ENCODE peak calls at places on chromosome 18, in nine cellular contexts. One of them, this sample, is unnamed. For H3K27me3, the result is how much of the 10 kb centered on the place peaks cover.

GRCh38 chr18:38811209-38811608 is 1245.6 kb upstream of the CELF4 start:
- DNase-seq in transverse colon: no peak
- DNase-seq in mesenchymal stem cell: no peak
- DNase-seq in GM23248: no peak
- DNase-seq in HepG2: no peak
- DNase-seq in neuronal stem cell: no peak
- DNase-seq in brain microvascular endothelial cell: no peak
- DNase-seq in tibial nerve: no peak
- DNase-seq in body of pancreas: no peak
- DNase-seq in this sample: no peak

GRCh38 chr18:13376841-13377351 is 158.3 kb downstream of the LDLRAD4 start:
- DNase-seq in transverse colon: no peak
- DNase-seq in mesenchymal stem cell: no peak
- DNase-seq in GM23248: no peak
- DNase-seq in HepG2: no peak
- DNase-seq in neuronal stem cell: no peak
- DNase-seq in brain microvascular endothelial cell: no peak
- DNase-seq in tibial nerve: no peak
- DNase-seq in body of pancreas: no peak
- DNase-seq in this sample: no peak

GRCh38 chr18:31562726-31563125 is 29.0 kb upstream of the TTR start:
- DNase-seq in transverse colon: no peak
- DNase-seq in mesenchymal stem cell: no peak
- DNase-seq in GM23248: no peak
- DNase-seq in HepG2: no peak
- DNase-seq in neuronal stem cell: no peak
- DNase-seq in brain microvascular endothelial cell: no peak
- DNase-seq in tibial nerve: no peak
- DNase-seq in body of pancreas: no peak
- DNase-seq in this sample: no peak

GRCh38 chr18:31801078-31801477 is 40.4 kb upstream of the SLC25A52 start:
- DNase-seq in transverse colon: no peak
- DNase-seq in mesenchymal stem cell: no peak
- DNase-seq in GM23248: no peak
- DNase-seq in HepG2: no peak
- DNase-seq in neuronal stem cell: no peak
- DNase-seq in brain microvascular endothelial cell: no peak
- DNase-seq in tibial nerve: no peak
- DNase-seq in body of pancreas: no peak
- DNase-seq in this sample: no peak

GRCh38 chr18:70046796-70047195 is 99.1 kb upstream of the CD226 start:
- DNase-seq in transverse colon: no peak
- DNase-seq in mesenchymal stem cell: no peak
- DNase-seq in GM23248: peak
- DNase-seq in HepG2: no peak
- DNase-seq in neuronal stem cell: no peak
- DNase-seq in brain microvascular endothelial cell: no peak
- DNase-seq in tibial nerve: no peak
- DNase-seq in body of pancreas: no peak
- DNase-seq in this sample: no peak

GRCh38 chr18:23661735-23662308 is 889 bp downstream of the ANKRD29 start:
- DNase-seq in transverse colon: no peak
- DNase-seq in mesenchymal stem cell: peak
- DNase-seq in GM23248: no peak
- DNase-seq in HepG2: no peak
- DNase-seq in neuronal stem cell: no peak
- DNase-seq in brain microvascular endothelial cell: no peak
- DNase-seq in tibial nerve: no peak
- DNase-seq in body of pancreas: no peak
- DNase-seq in this sample: no peak

GRCh38 chr18:57527479-57528237 is 58.8 kb downstream of the FECH start:
- DNase-seq in transverse colon: no peak
- DNase-seq in mesenchymal stem cell: no peak
- DNase-seq in GM23248: no peak
- DNase-seq in HepG2: peak
- DNase-seq in neuronal stem cell: no peak
- DNase-seq in brain microvascular endothelial cell: no peak
- DNase-seq in tibial nerve: no peak
- DNase-seq in body of pancreas: no peak
- DNase-seq in this sample: no peak

GRCh38 chr18:28961669-28962228 is 784.8 kb upstream of the CDH2 start:
- DNase-seq in transverse colon: no peak
- DNase-seq in mesenchymal stem cell: peak
- DNase-seq in GM23248: peak
- DNase-seq in HepG2: peak
- DNase-seq in neuronal stem cell: peak
- DNase-seq in brain microvascular endothelial cell: peak
- DNase-seq in tibial nerve: no peak
- DNase-seq in body of pancreas: no peak
- DNase-seq in this sample: no peak

GRCh38 chr18:67794512-67794911 is 278.0 kb upstream of the DSEL start:
- DNase-seq in transverse colon: no peak
- DNase-seq in mesenchymal stem cell: peak
- DNase-seq in GM23248: peak
- DNase-seq in HepG2: no peak
- DNase-seq in neuronal stem cell: no peak
- DNase-seq in brain microvascular endothelial cell: peak
- DNase-seq in tibial nerve: no peak
- DNase-seq in body of pancreas: no peak
- DNase-seq in this sample: no peak

GRCh38 chr18:52392160-52392559 is 52.2 kb downstream of the DCC start:
- DNase-seq in transverse colon: no peak
- DNase-seq in mesenchymal stem cell: no peak
- DNase-seq in GM23248: no peak
- DNase-seq in HepG2: no peak
- DNase-seq in neuronal stem cell: no peak
- DNase-seq in brain microvascular endothelial cell: no peak
- DNase-seq in tibial nerve: no peak
- DNase-seq in body of pancreas: no peak
- DNase-seq in this sample: no peak

GRCh38 chr18:32730620-32731021 is 42.2 kb downstream of the KLHL14 start:
- DNase-seq in transverse colon: no peak
- DNase-seq in mesenchymal stem cell: peak
- DNase-seq in GM23248: peak
- DNase-seq in HepG2: no peak
- DNase-seq in neuronal stem cell: no peak
- DNase-seq in brain microvascular endothelial cell: no peak
- DNase-seq in tibial nerve: no peak
- DNase-seq in body of pancreas: no peak
- DNase-seq in this sample: no peak

GRCh38 chr18:475202-475624 is 25.3 kb downstream of the COLEC12 start:
- DNase-seq in transverse colon: no peak
- DNase-seq in mesenchymal stem cell: peak
- DNase-seq in GM23248: peak
- DNase-seq in HepG2: peak
- DNase-seq in neuronal stem cell: no peak
- DNase-seq in brain microvascular endothelial cell: peak
- DNase-seq in tibial nerve: no peak
- DNase-seq in body of pancreas: no peak
- DNase-seq in this sample: no peak

GRCh38 chr18:76421291-76422078 is 73.6 kb downstream of the ZNF516 start:
- DNase-seq in transverse colon: no peak
- DNase-seq in mesenchymal stem cell: no peak
- DNase-seq in GM23248: peak
- DNase-seq in HepG2: no peak
- DNase-seq in neuronal stem cell: no peak
- DNase-seq in brain microvascular endothelial cell: no peak
- DNase-seq in tibial nerve: no peak
- DNase-seq in body of pancreas: no peak
- DNase-seq in this sample: peak

GRCh38 chr18:51137891-51138290 is 59.6 kb downstream of the MEX3C start:
- DNase-seq in transverse colon: no peak
- DNase-seq in mesenchymal stem cell: no peak
- DNase-seq in GM23248: no peak
- DNase-seq in HepG2: no peak
- DNase-seq in neuronal stem cell: no peak
- DNase-seq in brain microvascular endothelial cell: no peak
- DNase-seq in tibial nerve: no peak
- DNase-seq in body of pancreas: no peak
- DNase-seq in this sample: no peak

GRCh38 chr18:75923169-75923568 is 495.7 kb upstream of the SMIM21 start:
- DNase-seq in transverse colon: peak
- DNase-seq in mesenchymal stem cell: no peak
- DNase-seq in GM23248: peak
- DNase-seq in HepG2: no peak
- DNase-seq in neuronal stem cell: no peak
- DNase-seq in brain microvascular endothelial cell: peak
- DNase-seq in tibial nerve: peak
- DNase-seq in body of pancreas: peak
- DNase-seq in this sample: peak

GRCh38 chr18:37754141-37754540 is 188.5 kb upstream of the CELF4 start:
- DNase-seq in transverse colon: no peak
- DNase-seq in mesenchymal stem cell: no peak
- DNase-seq in GM23248: no peak
- DNase-seq in HepG2: no peak
- DNase-seq in neuronal stem cell: no peak
- DNase-seq in brain microvascular endothelial cell: no peak
- DNase-seq in tibial nerve: no peak
- DNase-seq in body of pancreas: no peak
- DNase-seq in this sample: no peak

GRCh38 chr18:36578871-36579270 is 249.9 kb downstream of the TPGS2 start:
- DNase-seq in transverse colon: no peak
- DNase-seq in mesenchymal stem cell: peak
- DNase-seq in GM23248: peak
- DNase-seq in HepG2: no peak
- DNase-seq in neuronal stem cell: no peak
- DNase-seq in brain microvascular endothelial cell: no peak
- DNase-seq in tibial nerve: no peak
- DNase-seq in body of pancreas: no peak
- DNase-seq in this sample: no peak

GRCh38 chr18:56459451-56459777 is 179.0 kb downstream of the TXNL1 start:
- DNase-seq in transverse colon: no peak
- DNase-seq in mesenchymal stem cell: no peak
- DNase-seq in GM23248: no peak
- DNase-seq in HepG2: no peak
- DNase-seq in neuronal stem cell: no peak
- DNase-seq in brain microvascular endothelial cell: no peak
- DNase-seq in tibial nerve: no peak
- DNase-seq in body of pancreas: no peak
- DNase-seq in this sample: no peak
- H3K27me3 ChIP-seq in transverse colon: under half
- H3K27me3 ChIP-seq in mesenchymal stem cell: under half
- H3K27me3 ChIP-seq in GM23248: under half
- H3K27me3 ChIP-seq in HepG2: under half
- H3K27me3 ChIP-seq in neuronal stem cell: under half
- H3K27me3 ChIP-seq in brain microvascular endothelial cell: under half
- H3K27me3 ChIP-seq in tibial nerve: under half
- H3K27me3 ChIP-seq in body of pancreas: under half
- H3K27me3 ChIP-seq in this sample: under half

DNA sequence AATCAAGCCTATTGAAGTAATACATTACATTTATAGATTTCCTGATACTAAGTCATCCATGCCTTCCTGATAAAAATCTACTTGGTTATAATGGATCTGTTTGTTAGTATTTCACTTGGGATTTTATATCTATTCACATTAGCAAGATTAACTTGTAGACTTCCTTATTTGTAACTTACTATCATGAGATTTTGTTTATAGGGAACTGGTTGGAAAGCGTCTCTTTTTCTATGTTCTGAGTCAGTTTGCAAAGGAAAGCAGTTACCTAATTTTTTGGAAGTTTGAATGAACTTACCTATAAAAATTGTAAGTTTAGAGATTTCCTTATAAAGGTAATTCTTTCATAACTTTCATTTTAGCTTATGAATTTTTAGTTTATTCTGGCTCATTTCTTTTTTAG is 141.4 kb downstream of the SMAD7 start:
- DNase-seq in transverse colon: no peak
- DNase-seq in mesenchymal stem cell: no peak
- DNase-seq in GM23248: no peak
- DNase-seq in HepG2: no peak
- DNase-seq in neuronal stem cell: no peak
- DNase-seq in brain microvascular endothelial cell: no peak
- DNase-seq in tibial nerve: no peak
- DNase-seq in body of pancreas: no peak
- DNase-seq in this sample: no peak
- H3K27ac ChIP-seq in transverse colon: no peak
- H3K27ac ChIP-seq in mesenchymal stem cell: no peak
- H3K27ac ChIP-seq in GM23248: no peak
- H3K27ac ChIP-seq in HepG2: no peak
- H3K27ac ChIP-seq in neuronal stem cell: no peak
- H3K27ac ChIP-seq in brain microvascular endothelial cell: no peak
- H3K27ac ChIP-seq in tibial nerve: no peak
- H3K27ac ChIP-seq in body of pancreas: no peak
- H3K27ac ChIP-seq in this sample: no peak

DNA sequence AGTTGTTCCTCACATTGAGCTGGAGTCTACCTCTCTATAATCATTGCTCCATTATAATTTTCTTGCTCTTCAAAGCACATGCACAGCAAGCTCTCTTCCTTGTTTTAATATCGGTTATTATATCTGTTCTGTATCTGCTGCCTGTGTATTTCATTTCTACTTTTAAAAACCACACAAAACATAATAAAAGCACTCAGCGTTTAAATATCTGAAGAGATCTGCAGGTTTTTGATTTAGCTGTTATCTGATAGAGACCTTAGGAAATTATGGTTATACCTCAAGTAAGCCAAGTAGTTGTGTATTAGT is 49.0 kb downstream of the SERPINB7 start:
- DNase-seq in transverse colon: no peak
- DNase-seq in mesenchymal stem cell: no peak
- DNase-seq in GM23248: no peak
- DNase-seq in HepG2: no peak
- DNase-seq in neuronal stem cell: no peak
- DNase-seq in brain microvascular endothelial cell: no peak
- DNase-seq in tibial nerve: no peak
- DNase-seq in body of pancreas: no peak
- DNase-seq in this sample: no peak
- H3K27me3 ChIP-seq in transverse colon: under half
- H3K27me3 ChIP-seq in mesenchymal stem cell: under half
- H3K27me3 ChIP-seq in GM23248: under half
- H3K27me3 ChIP-seq in HepG2: under half
- H3K27me3 ChIP-seq in neuronal stem cell: under half
- H3K27me3 ChIP-seq in brain microvascular endothelial cell: under half
- H3K27me3 ChIP-seq in tibial nerve: under half
- H3K27me3 ChIP-seq in body of pancreas: under half
- H3K27me3 ChIP-seq in this sample: under half

DNA sequence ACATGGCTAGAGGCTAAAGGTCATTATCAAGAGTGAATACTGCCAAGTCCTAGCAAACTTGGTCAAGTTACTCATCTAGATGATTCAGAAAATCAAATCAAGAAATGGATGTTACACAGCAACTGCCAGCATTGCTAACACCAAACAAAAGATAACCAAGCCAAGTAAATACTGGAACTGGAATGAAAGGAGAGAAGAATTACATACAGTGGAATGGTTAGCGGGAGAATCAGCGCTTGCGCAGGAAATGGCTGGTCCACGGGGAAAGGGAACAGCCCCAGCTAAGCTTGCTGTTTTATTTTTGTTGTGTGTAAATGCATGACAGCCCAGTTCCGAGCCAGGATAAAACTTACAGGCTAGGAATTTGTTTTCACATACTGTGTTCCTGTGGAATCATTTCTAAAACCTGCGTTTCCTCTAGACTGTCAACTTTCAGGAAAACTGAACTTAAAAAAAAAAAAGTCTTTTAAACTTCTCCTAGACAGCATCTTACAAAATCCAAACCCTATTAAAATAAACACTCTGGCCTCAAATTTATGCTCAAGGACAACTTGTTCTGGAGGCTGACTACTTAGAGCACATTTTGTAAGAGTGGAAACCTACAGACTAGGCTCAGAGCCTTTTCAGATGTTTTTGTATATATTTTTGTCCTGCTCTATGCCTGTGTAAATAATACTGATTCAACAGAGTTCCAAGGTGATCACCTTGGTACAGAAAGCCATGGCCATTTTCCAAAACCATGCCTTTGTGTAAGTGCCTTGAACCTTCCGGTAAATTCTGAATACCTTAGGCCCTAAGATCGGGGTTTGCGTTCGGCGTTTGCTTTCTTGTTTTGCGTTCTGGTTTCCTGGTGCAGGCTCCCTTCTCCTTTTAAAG is 30.7 kb upstream of the TXNDC2 start:
- DNase-seq in transverse colon: no peak
- DNase-seq in mesenchymal stem cell: peak
- DNase-seq in GM23248: no peak
- DNase-seq in HepG2: peak
- DNase-seq in neuronal stem cell: no peak
- DNase-seq in brain microvascular endothelial cell: no peak
- DNase-seq in tibial nerve: no peak
- DNase-seq in body of pancreas: peak
- DNase-seq in this sample: peak
- H3K27ac ChIP-seq in transverse colon: peak
- H3K27ac ChIP-seq in mesenchymal stem cell: no peak
- H3K27ac ChIP-seq in GM23248: no peak
- H3K27ac ChIP-seq in HepG2: peak
- H3K27ac ChIP-seq in neuronal stem cell: no peak
- H3K27ac ChIP-seq in brain microvascular endothelial cell: no peak
- H3K27ac ChIP-seq in tibial nerve: no peak
- H3K27ac ChIP-seq in body of pancreas: peak
- H3K27ac ChIP-seq in this sample: peak